ENCODE peak calls at places on chromosomes 2 and 18, in six cellular contexts. One of them, this sample, is unnamed.

GRCh38 chr18:48529796-48530195 is 9.0 kb upstream of the CTIF start:
- DNase-seq in H1: no peak
- DNase-seq in GM12891: no peak
- DNase-seq in HepG2: no peak
- DNase-seq in K562: no peak
- DNase-seq in GM12878: no peak
- DNase-seq in this sample: no peak

GRCh38 chr2:18545384-18545783 is 15.1 kb downstream of the RDH14 start:
- DNase-seq in H1: no peak
- DNase-seq in GM12891: no peak
- DNase-seq in HepG2: no peak
- DNase-seq in K562: no peak
- DNase-seq in GM12878: no peak
- DNase-seq in this sample: no peak

GRCh38 chr2:127701651-127702394 is 526 bp downstream of the SFT2D3 start:
- DNase-seq in H1: peak
- DNase-seq in GM12891: peak
- DNase-seq in HepG2: peak
- DNase-seq in K562: peak
- DNase-seq in GM12878: peak
- DNase-seq in this sample: peak

GRCh38 chr18:63111549-63112402 is 207.8 kb downstream of the BCL2 start:
- DNase-seq in H1: no peak
- DNase-seq in GM12891: no peak
- DNase-seq in HepG2: no peak
- DNase-seq in K562: no peak
- DNase-seq in GM12878: no peak
- DNase-seq in this sample: no peak

GRCh38 chr2:64727013-64727767 is 73.5 kb upstream of the SERTAD2 start:
- DNase-seq in H1: no peak
- DNase-seq in GM12891: peak
- DNase-seq in HepG2: no peak
- DNase-seq in K562: no peak
- DNase-seq in GM12878: peak
- DNase-seq in this sample: peak

GRCh38 chr2:128237081-128237534 is 81.6 kb downstream of the HS6ST1 start:
- DNase-seq in H1: no peak
- DNase-seq in GM12891: no peak
- DNase-seq in HepG2: no peak
- DNase-seq in K562: peak
- DNase-seq in GM12878: no peak
- DNase-seq in this sample: no peak

GRCh38 chr2:176583530-176584101 is 314.4 kb downstream of the MTX2 start:
- DNase-seq in H1: no peak
- DNase-seq in GM12891: no peak
- DNase-seq in HepG2: no peak
- DNase-seq in K562: no peak
- DNase-seq in GM12878: no peak
- DNase-seq in this sample: no peak

GRCh38 chr2:33267745-33268144 is 208.7 kb upstream of the RASGRP3 start:
- DNase-seq in H1: no peak
- DNase-seq in GM12891: no peak
- DNase-seq in HepG2: no peak
- DNase-seq in K562: no peak
- DNase-seq in GM12878: no peak
- DNase-seq in this sample: no peak

GRCh38 chr18:76428396-76429261 is 66.4 kb downstream of the ZNF516 start:
- DNase-seq in H1: peak
- DNase-seq in GM12891: no peak
- DNase-seq in HepG2: no peak
- DNase-seq in K562: no peak
- DNase-seq in GM12878: no peak
- DNase-seq in this sample: no peak

GRCh38 chr2:105557515-105557914 is 158.7 kb upstream of the FHL2 start:
- DNase-seq in H1: no peak
- DNase-seq in GM12891: no peak
- DNase-seq in HepG2: no peak
- DNase-seq in K562: no peak
- DNase-seq in GM12878: no peak
- DNase-seq in this sample: no peak

GRCh38 chr2:120442923-120443571 is 97.1 kb downstream of the INHBB start:
- DNase-seq in H1: peak
- DNase-seq in GM12891: no peak
- DNase-seq in HepG2: no peak
- DNase-seq in K562: peak
- DNase-seq in GM12878: no peak
- DNase-seq in this sample: peak

GRCh38 chr18:34467059-34467458 is 242.3 kb upstream of the NOL4 start:
- DNase-seq in H1: no peak
- DNase-seq in GM12891: no peak
- DNase-seq in HepG2: no peak
- DNase-seq in K562: no peak
- DNase-seq in GM12878: peak
- DNase-seq in this sample: no peak

GRCh38 chr18:68564961-68565360 is 149.9 kb downstream of the TMX3 start:
- DNase-seq in H1: no peak
- DNase-seq in GM12891: no peak
- DNase-seq in HepG2: no peak
- DNase-seq in K562: no peak
- DNase-seq in GM12878: no peak
- DNase-seq in this sample: no peak

GRCh38 chr2:64990823-64991222 is 1.6 kb downstream of the SLC1A4 start:
- DNase-seq in H1: no peak
- DNase-seq in GM12891: no peak
- DNase-seq in HepG2: no peak
- DNase-seq in K562: no peak
- DNase-seq in GM12878: no peak
- DNase-seq in this sample: no peak

GRCh38 chr2:151905963-151906632 is 77.9 kb upstream of the ARL5A start:
- DNase-seq in H1: no peak
- DNase-seq in GM12891: no peak
- DNase-seq in HepG2: no peak
- DNase-seq in K562: no peak
- DNase-seq in GM12878: peak
- DNase-seq in this sample: no peak

GRCh38 chr2:109494351-109494750 is 119.4 kb downstream of the SEPTIN10 start:
- DNase-seq in H1: no peak
- DNase-seq in GM12891: no peak
- DNase-seq in HepG2: no peak
- DNase-seq in K562: no peak
- DNase-seq in GM12878: no peak
- DNase-seq in this sample: no peak

GRCh38 chr18:77648415-77648814 is 398.8 kb downstream of the GALR1 start:
- DNase-seq in H1: no peak
- DNase-seq in GM12891: no peak
- DNase-seq in HepG2: no peak
- DNase-seq in K562: no peak
- DNase-seq in GM12878: no peak
- DNase-seq in this sample: no peak

GRCh38 chr2:163364736-163365135 is 371.1 kb downstream of the FIGN start:
- DNase-seq in H1: no peak
- DNase-seq in GM12891: no peak
- DNase-seq in HepG2: no peak
- DNase-seq in K562: no peak
- DNase-seq in GM12878: no peak
- DNase-seq in this sample: no peak

GRCh38 chr2:48480526-48480925 is 49.4 kb upstream of the STON1 start:
- DNase-seq in H1: no peak
- DNase-seq in GM12891: no peak
- DNase-seq in HepG2: no peak
- DNase-seq in K562: no peak
- DNase-seq in GM12878: no peak
- DNase-seq in this sample: no peak

GRCh38 chr2:239329972-239330572 is 70.7 kb downstream of the HDAC4 start:
- DNase-seq in H1: peak
- DNase-seq in GM12891: no peak
- DNase-seq in HepG2: no peak
- DNase-seq in K562: no peak
- DNase-seq in GM12878: no peak
- DNase-seq in this sample: no peak

GRCh38 chr2:239661334-239662312 is 260.8 kb upstream of the HDAC4 start:
- DNase-seq in H1: no peak
- DNase-seq in GM12891: no peak
- DNase-seq in HepG2: no peak
- DNase-seq in K562: no peak
- DNase-seq in GM12878: no peak
- DNase-seq in this sample: no peak

GRCh38 chr2:19543271-19544019 is 185.0 kb upstream of the OSR1 start:
- DNase-seq in H1: no peak
- DNase-seq in GM12891: no peak
- DNase-seq in HepG2: no peak
- DNase-seq in K562: no peak
- DNase-seq in GM12878: no peak
- DNase-seq in this sample: no peak

GRCh38 chr18:57134564-57135211 is 12.2 kb upstream of the BOD1L2 start:
- DNase-seq in H1: no peak
- DNase-seq in GM12891: no peak
- DNase-seq in HepG2: no peak
- DNase-seq in K562: no peak
- DNase-seq in GM12878: no peak
- DNase-seq in this sample: no peak

GRCh38 chr2:4937550-4937949 is 754.6 kb upstream of the SOX11 start:
- DNase-seq in H1: no peak
- DNase-seq in GM12891: no peak
- DNase-seq in HepG2: no peak
- DNase-seq in K562: no peak
- DNase-seq in GM12878: no peak
- DNase-seq in this sample: no peak

GRCh38 chr2:31919499-31919898 is 91.3 kb downstream of the MEMO1 start:
- DNase-seq in H1: no peak
- DNase-seq in GM12891: no peak
- DNase-seq in HepG2: no peak
- DNase-seq in K562: no peak
- DNase-seq in GM12878: no peak
- DNase-seq in this sample: no peak

GRCh38 chr2:120924924-120925323 is 189.3 kb downstream of the GLI2 start:
- DNase-seq in H1: no peak
- DNase-seq in GM12891: no peak
- DNase-seq in HepG2: no peak
- DNase-seq in K562: no peak
- DNase-seq in GM12878: no peak
- DNase-seq in this sample: no peak

GRCh38 chr2:101558740-101559508 is 84.0 kb upstream of the RFX8 start:
- DNase-seq in H1: no peak
- DNase-seq in GM12891: no peak
- DNase-seq in HepG2: peak
- DNase-seq in K562: no peak
- DNase-seq in GM12878: no peak
- DNase-seq in this sample: no peak

GRCh38 chr2:17580319-17580715 is 39.8 kb downstream of the VSNL1 start:
- DNase-seq in H1: no peak
- DNase-seq in GM12891: no peak
- DNase-seq in HepG2: no peak
- DNase-seq in K562: no peak
- DNase-seq in GM12878: no peak
- DNase-seq in this sample: no peak

GRCh38 chr18:13320133-13320532 is 101.6 kb downstream of the LDLRAD4 start:
- DNase-seq in H1: no peak
- DNase-seq in GM12891: no peak
- DNase-seq in HepG2: no peak
- DNase-seq in K562: no peak
- DNase-seq in GM12878: no peak
- DNase-seq in this sample: no peak

GRCh38 chr18:79569720-79570119 is 109.9 kb upstream of the CTDP1 start:
- DNase-seq in H1: no peak
- DNase-seq in GM12891: no peak
- DNase-seq in HepG2: no peak
- DNase-seq in K562: no peak
- DNase-seq in GM12878: no peak
- DNase-seq in this sample: no peak

GRCh38 chr2:150847578-150847977 is 360.1 kb upstream of the RND3 start:
- DNase-seq in H1: no peak
- DNase-seq in GM12891: no peak
- DNase-seq in HepG2: no peak
- DNase-seq in K562: no peak
- DNase-seq in GM12878: no peak
- DNase-seq in this sample: no peak

GRCh38 chr18:49618741-49619392 is 57.0 kb downstream of the LIPG start:
- DNase-seq in H1: no peak
- DNase-seq in GM12891: no peak
- DNase-seq in HepG2: no peak
- DNase-seq in K562: no peak
- DNase-seq in GM12878: no peak
- DNase-seq in this sample: no peak
- TF ChIP-seq TAF1 in H1: no peak
- TF ChIP-seq TAF1 in GM12891: no peak
- TF ChIP-seq TAF1 in HepG2: no peak
- TF ChIP-seq TAF1 in K562: no peak
- TF ChIP-seq TAF1 in GM12878: no peak
- TF ChIP-seq TAF1 in this sample: no peak

GRCh38 chr2:158266106-158266505 is 164.4 kb downstream of the UPP2 start:
- DNase-seq in H1: no peak
- DNase-seq in GM12891: no peak
- DNase-seq in HepG2: no peak
- DNase-seq in K562: no peak
- DNase-seq in GM12878: no peak
- DNase-seq in this sample: no peak
- TF ChIP-seq POLR2A in H1: no peak
- TF ChIP-seq POLR2A in GM12891: no peak
- TF ChIP-seq POLR2A in HepG2: no peak
- TF ChIP-seq POLR2A in K562: no peak
- TF ChIP-seq POLR2A in GM12878: no peak
- TF ChIP-seq POLR2A in this sample: no peak

DNA sequence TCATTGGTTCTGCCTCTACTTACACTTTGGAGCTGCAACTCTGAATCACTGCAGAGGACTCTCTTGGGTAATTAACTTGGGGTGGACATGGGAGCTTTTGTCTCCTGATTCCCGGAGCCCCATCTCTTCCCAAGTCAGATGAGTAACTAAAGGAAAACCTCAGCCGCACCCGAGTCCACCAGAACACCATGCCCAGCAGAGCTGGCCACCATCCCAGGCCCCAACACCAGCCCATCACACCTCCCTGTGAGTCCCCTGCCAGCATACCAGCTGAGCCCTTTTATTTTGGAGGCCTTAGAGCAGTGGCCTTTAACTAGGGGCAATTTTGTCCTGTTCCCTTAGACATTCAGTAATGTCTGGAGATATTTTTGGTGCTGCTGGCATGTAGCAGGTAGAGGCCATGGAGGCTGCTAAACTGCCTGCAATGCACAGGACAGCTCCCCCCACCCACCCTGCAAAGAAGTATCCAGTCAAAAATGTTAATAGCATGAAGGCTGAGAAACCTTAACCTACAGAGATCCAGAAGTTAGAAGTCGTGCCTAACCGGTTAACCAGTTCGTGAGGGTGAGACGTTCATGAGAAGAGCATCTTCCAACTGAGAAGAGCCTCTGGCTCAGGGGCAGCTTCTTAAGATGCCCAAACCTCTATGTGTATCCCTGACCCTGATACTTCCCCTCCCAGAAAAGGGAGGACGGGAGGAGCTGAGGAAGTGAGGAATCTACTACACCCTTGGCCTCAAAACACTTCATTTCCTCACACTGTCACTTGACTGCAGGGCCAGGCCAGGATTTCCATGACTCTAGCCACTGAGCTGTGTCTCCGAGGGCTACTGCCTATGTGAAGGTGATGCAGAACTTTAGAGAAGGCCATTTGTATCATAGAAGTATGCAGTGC is 139.9 kb upstream of the EPAS1 start:
- DNase-seq in H1: no peak
- DNase-seq in GM12891: no peak
- DNase-seq in HepG2: no peak
- DNase-seq in K562: no peak
- DNase-seq in GM12878: no peak
- DNase-seq in this sample: no peak
- TF ChIP-seq TAF1 in H1: no peak
- TF ChIP-seq TAF1 in GM12891: no peak
- TF ChIP-seq TAF1 in HepG2: no peak
- TF ChIP-seq TAF1 in K562: no peak
- TF ChIP-seq TAF1 in GM12878: no peak
- TF ChIP-seq TAF1 in this sample: no peak

GRCh38 chr2:103179800-103180199 is 418.0 kb downstream of the TMEM182 start:
- DNase-seq in H1: no peak
- DNase-seq in GM12891: no peak
- DNase-seq in HepG2: no peak
- DNase-seq in K562: no peak
- DNase-seq in GM12878: no peak
- DNase-seq in this sample: no peak
- TF ChIP-seq POLR2A in H1: no peak
- TF ChIP-seq POLR2A in GM12891: no peak
- TF ChIP-seq POLR2A in HepG2: no peak
- TF ChIP-seq POLR2A in K562: no peak
- TF ChIP-seq POLR2A in GM12878: no peak
- TF ChIP-seq POLR2A in this sample: no peak

This sample was measured in GM12892.